ENCODE peak calls at places on chromosomes 3 and 15, in nine cellular contexts. One of them, this sample, is unnamed. For H3K4me1, the result is how much of the 10 kb centered on the place peaks cover.

GRCh38 chr3:171783086-171783485 is 27.2 kb downstream of the PLD1 start:
- DNase-seq in BE2C: no peak
- DNase-seq in psoas muscle: no peak
- DNase-seq in cardiac muscle cell: peak
- DNase-seq in neuronal stem cell: no peak
- DNase-seq in right lobe of liver: no peak
- DNase-seq in effector memory CD4-positive, alpha-beta T cell: no peak
- DNase-seq in A549: no peak
- DNase-seq in naive thymus-derived CD4-positive, alpha-beta T cell: no peak
- DNase-seq in this sample: no peak

GRCh38 chr15:32952901-32953889 is 235.4 kb downstream of the GREM1 start:
- DNase-seq in BE2C: no peak
- DNase-seq in psoas muscle: peak
- DNase-seq in cardiac muscle cell: peak
- DNase-seq in neuronal stem cell: no peak
- DNase-seq in right lobe of liver: no peak
- DNase-seq in effector memory CD4-positive, alpha-beta T cell: no peak
- DNase-seq in A549: no peak
- DNase-seq in naive thymus-derived CD4-positive, alpha-beta T cell: no peak
- DNase-seq in this sample: no peak

GRCh38 chr3:124764746-124765145 is 34.5 kb downstream of the UMPS start:
- DNase-seq in BE2C: no peak
- DNase-seq in psoas muscle: no peak
- DNase-seq in cardiac muscle cell: no peak
- DNase-seq in neuronal stem cell: no peak
- DNase-seq in right lobe of liver: no peak
- DNase-seq in effector memory CD4-positive, alpha-beta T cell: no peak
- DNase-seq in A549: no peak
- DNase-seq in naive thymus-derived CD4-positive, alpha-beta T cell: no peak
- DNase-seq in this sample: no peak

GRCh38 chr3:43638594-43639447 is 17.0 kb upstream of the ANO10 start:
- DNase-seq in BE2C: no peak
- DNase-seq in psoas muscle: no peak
- DNase-seq in cardiac muscle cell: no peak
- DNase-seq in neuronal stem cell: no peak
- DNase-seq in right lobe of liver: no peak
- DNase-seq in effector memory CD4-positive, alpha-beta T cell: no peak
- DNase-seq in A549: peak
- DNase-seq in naive thymus-derived CD4-positive, alpha-beta T cell: no peak
- DNase-seq in this sample: peak

GRCh38 chr3:193297421-193297820 is 56.4 kb downstream of the PLAAT1 start:
- DNase-seq in BE2C: no peak
- DNase-seq in psoas muscle: no peak
- DNase-seq in cardiac muscle cell: no peak
- DNase-seq in neuronal stem cell: no peak
- DNase-seq in right lobe of liver: no peak
- DNase-seq in effector memory CD4-positive, alpha-beta T cell: no peak
- DNase-seq in A549: no peak
- DNase-seq in naive thymus-derived CD4-positive, alpha-beta T cell: no peak
- DNase-seq in this sample: no peak

GRCh38 chr3:24342275-24342674 is 152.4 kb downstream of the THRB start:
- DNase-seq in BE2C: no peak
- DNase-seq in psoas muscle: no peak
- DNase-seq in cardiac muscle cell: no peak
- DNase-seq in neuronal stem cell: no peak
- DNase-seq in right lobe of liver: no peak
- DNase-seq in effector memory CD4-positive, alpha-beta T cell: no peak
- DNase-seq in A549: no peak
- DNase-seq in naive thymus-derived CD4-positive, alpha-beta T cell: no peak
- DNase-seq in this sample: no peak

GRCh38 chr15:85491663-85492062 is 111.3 kb downstream of the AKAP13 start:
- DNase-seq in BE2C: no peak
- DNase-seq in psoas muscle: no peak
- DNase-seq in cardiac muscle cell: no peak
- DNase-seq in neuronal stem cell: no peak
- DNase-seq in right lobe of liver: no peak
- DNase-seq in effector memory CD4-positive, alpha-beta T cell: no peak
- DNase-seq in A549: no peak
- DNase-seq in naive thymus-derived CD4-positive, alpha-beta T cell: no peak
- DNase-seq in this sample: no peak

GRCh38 chr3:31116651-31117050 is 222.2 kb upstream of the GADL1 start:
- DNase-seq in BE2C: no peak
- DNase-seq in psoas muscle: no peak
- DNase-seq in cardiac muscle cell: peak
- DNase-seq in neuronal stem cell: no peak
- DNase-seq in right lobe of liver: no peak
- DNase-seq in effector memory CD4-positive, alpha-beta T cell: no peak
- DNase-seq in A549: no peak
- DNase-seq in naive thymus-derived CD4-positive, alpha-beta T cell: no peak
- DNase-seq in this sample: no peak

GRCh38 chr3:119978554-119979208 is 115.6 kb downstream of the GSK3B start:
- DNase-seq in BE2C: no peak
- DNase-seq in psoas muscle: no peak
- DNase-seq in cardiac muscle cell: no peak
- DNase-seq in neuronal stem cell: no peak
- DNase-seq in right lobe of liver: no peak
- DNase-seq in effector memory CD4-positive, alpha-beta T cell: no peak
- DNase-seq in A549: no peak
- DNase-seq in naive thymus-derived CD4-positive, alpha-beta T cell: no peak
- DNase-seq in this sample: no peak

GRCh38 chr15:73994419-73994883 is at the start of gene PML:
- DNase-seq in BE2C: peak
- DNase-seq in psoas muscle: peak
- DNase-seq in cardiac muscle cell: peak
- DNase-seq in neuronal stem cell: peak
- DNase-seq in right lobe of liver: peak
- DNase-seq in effector memory CD4-positive, alpha-beta T cell: peak
- DNase-seq in A549: peak
- DNase-seq in naive thymus-derived CD4-positive, alpha-beta T cell: peak
- DNase-seq in this sample: peak

GRCh38 chr15:73996939-73997338 is 2.4 kb downstream of the PML start:
- DNase-seq in BE2C: no peak
- DNase-seq in psoas muscle: no peak
- DNase-seq in cardiac muscle cell: peak
- DNase-seq in neuronal stem cell: no peak
- DNase-seq in right lobe of liver: no peak
- DNase-seq in effector memory CD4-positive, alpha-beta T cell: no peak
- DNase-seq in A549: no peak
- DNase-seq in naive thymus-derived CD4-positive, alpha-beta T cell: peak
- DNase-seq in this sample: no peak

GRCh38 chr15:73994912-73995622 is 551 bp downstream of the PML start:
- DNase-seq in BE2C: no peak
- DNase-seq in psoas muscle: peak
- DNase-seq in cardiac muscle cell: peak
- DNase-seq in neuronal stem cell: no peak
- DNase-seq in right lobe of liver: peak
- DNase-seq in effector memory CD4-positive, alpha-beta T cell: no peak
- DNase-seq in A549: no peak
- DNase-seq in naive thymus-derived CD4-positive, alpha-beta T cell: peak
- DNase-seq in this sample: no peak

GRCh38 chr15:73997986-73998385 is 3.5 kb downstream of the PML start:
- DNase-seq in BE2C: no peak
- DNase-seq in psoas muscle: no peak
- DNase-seq in cardiac muscle cell: no peak
- DNase-seq in neuronal stem cell: no peak
- DNase-seq in right lobe of liver: no peak
- DNase-seq in effector memory CD4-positive, alpha-beta T cell: no peak
- DNase-seq in A549: no peak
- DNase-seq in naive thymus-derived CD4-positive, alpha-beta T cell: no peak
- DNase-seq in this sample: no peak

GRCh38 chr15:73996267-73996666 is 1.8 kb downstream of the PML start:
- DNase-seq in BE2C: no peak
- DNase-seq in psoas muscle: no peak
- DNase-seq in cardiac muscle cell: no peak
- DNase-seq in neuronal stem cell: no peak
- DNase-seq in right lobe of liver: no peak
- DNase-seq in effector memory CD4-positive, alpha-beta T cell: no peak
- DNase-seq in A549: no peak
- DNase-seq in naive thymus-derived CD4-positive, alpha-beta T cell: no peak
- DNase-seq in this sample: no peak
- H3K4me1 ChIP-seq in BE2C: under half
- H3K4me1 ChIP-seq in psoas muscle: under half
- H3K4me1 ChIP-seq in cardiac muscle cell: under half
- H3K4me1 ChIP-seq in neuronal stem cell: under half
- H3K4me1 ChIP-seq in right lobe of liver: under half
- H3K4me1 ChIP-seq in effector memory CD4-positive, alpha-beta T cell: under half
- H3K4me1 ChIP-seq in A549: under half
- H3K4me1 ChIP-seq in naive thymus-derived CD4-positive, alpha-beta T cell: under half
- H3K4me1 ChIP-seq in this sample: half or more

GRCh38 chr3:152380048-152380447 is 111.3 kb downstream of the MBNL1 start:
- DNase-seq in BE2C: no peak
- DNase-seq in psoas muscle: no peak
- DNase-seq in cardiac muscle cell: peak
- DNase-seq in neuronal stem cell: no peak
- DNase-seq in right lobe of liver: no peak
- DNase-seq in effector memory CD4-positive, alpha-beta T cell: no peak
- DNase-seq in A549: no peak
- DNase-seq in naive thymus-derived CD4-positive, alpha-beta T cell: no peak
- DNase-seq in this sample: no peak
- H3K4me1 ChIP-seq in BE2C: under half
- H3K4me1 ChIP-seq in psoas muscle: half or more
- H3K4me1 ChIP-seq in cardiac muscle cell: under half
- H3K4me1 ChIP-seq in neuronal stem cell: under half
- H3K4me1 ChIP-seq in right lobe of liver: under half
- H3K4me1 ChIP-seq in effector memory CD4-positive, alpha-beta T cell: under half
- H3K4me1 ChIP-seq in A549: half or more
- H3K4me1 ChIP-seq in naive thymus-derived CD4-positive, alpha-beta T cell: half or more
- H3K4me1 ChIP-seq in this sample: under half

GRCh38 chr3:127951276-127951675 is 36.2 kb downstream of the KBTBD12 start:
- DNase-seq in BE2C: no peak
- DNase-seq in psoas muscle: no peak
- DNase-seq in cardiac muscle cell: peak
- DNase-seq in neuronal stem cell: no peak
- DNase-seq in right lobe of liver: no peak
- DNase-seq in effector memory CD4-positive, alpha-beta T cell: no peak
- DNase-seq in A549: no peak
- DNase-seq in naive thymus-derived CD4-positive, alpha-beta T cell: no peak
- DNase-seq in this sample: no peak

GRCh38 chr3:127954642-127955041 is 39.6 kb downstream of the KBTBD12 start:
- DNase-seq in BE2C: no peak
- DNase-seq in psoas muscle: peak
- DNase-seq in cardiac muscle cell: no peak
- DNase-seq in neuronal stem cell: no peak
- DNase-seq in right lobe of liver: no peak
- DNase-seq in effector memory CD4-positive, alpha-beta T cell: no peak
- DNase-seq in A549: no peak
- DNase-seq in naive thymus-derived CD4-positive, alpha-beta T cell: no peak
- DNase-seq in this sample: no peak

GRCh38 chr3:127955680-127956079 is 40.6 kb downstream of the KBTBD12 start:
- DNase-seq in BE2C: no peak
- DNase-seq in psoas muscle: no peak
- DNase-seq in cardiac muscle cell: no peak
- DNase-seq in neuronal stem cell: no peak
- DNase-seq in right lobe of liver: no peak
- DNase-seq in effector memory CD4-positive, alpha-beta T cell: no peak
- DNase-seq in A549: no peak
- DNase-seq in naive thymus-derived CD4-positive, alpha-beta T cell: no peak
- DNase-seq in this sample: no peak

GRCh38 chr3:127953636-127954035 is 38.6 kb downstream of the KBTBD12 start:
- DNase-seq in BE2C: no peak
- DNase-seq in psoas muscle: no peak
- DNase-seq in cardiac muscle cell: peak
- DNase-seq in neuronal stem cell: no peak
- DNase-seq in right lobe of liver: no peak
- DNase-seq in effector memory CD4-positive, alpha-beta T cell: no peak
- DNase-seq in A549: no peak
- DNase-seq in naive thymus-derived CD4-positive, alpha-beta T cell: no peak
- DNase-seq in this sample: no peak

GRCh38 chr3:127953092-127953491 is 38.1 kb downstream of the KBTBD12 start:
- DNase-seq in BE2C: no peak
- DNase-seq in psoas muscle: no peak
- DNase-seq in cardiac muscle cell: no peak
- DNase-seq in neuronal stem cell: no peak
- DNase-seq in right lobe of liver: no peak
- DNase-seq in effector memory CD4-positive, alpha-beta T cell: no peak
- DNase-seq in A549: no peak
- DNase-seq in naive thymus-derived CD4-positive, alpha-beta T cell: no peak
- DNase-seq in this sample: no peak
- H3K4me1 ChIP-seq in BE2C: under half
- H3K4me1 ChIP-seq in psoas muscle: half or more
- H3K4me1 ChIP-seq in cardiac muscle cell: under half
- H3K4me1 ChIP-seq in neuronal stem cell: under half
- H3K4me1 ChIP-seq in right lobe of liver: under half
- H3K4me1 ChIP-seq in effector memory CD4-positive, alpha-beta T cell: under half
- H3K4me1 ChIP-seq in A549: under half
- H3K4me1 ChIP-seq in naive thymus-derived CD4-positive, alpha-beta T cell: under half
- H3K4me1 ChIP-seq in this sample: under half

GRCh38 chr15:58465070-58465469 is 33.3 kb downstream of the LIPC start:
- DNase-seq in BE2C: no peak
- DNase-seq in psoas muscle: no peak
- DNase-seq in cardiac muscle cell: no peak
- DNase-seq in neuronal stem cell: no peak
- DNase-seq in right lobe of liver: no peak
- DNase-seq in effector memory CD4-positive, alpha-beta T cell: no peak
- DNase-seq in A549: no peak
- DNase-seq in naive thymus-derived CD4-positive, alpha-beta T cell: no peak
- DNase-seq in this sample: no peak

GRCh38 chr15:58460872-58461271 is 29.1 kb downstream of the LIPC start:
- DNase-seq in BE2C: no peak
- DNase-seq in psoas muscle: no peak
- DNase-seq in cardiac muscle cell: no peak
- DNase-seq in neuronal stem cell: no peak
- DNase-seq in right lobe of liver: no peak
- DNase-seq in effector memory CD4-positive, alpha-beta T cell: no peak
- DNase-seq in A549: no peak
- DNase-seq in naive thymus-derived CD4-positive, alpha-beta T cell: no peak
- DNase-seq in this sample: no peak

GRCh38 chr15:58463815-58464697 is 32.3 kb downstream of the LIPC start:
- DNase-seq in BE2C: no peak
- DNase-seq in psoas muscle: no peak
- DNase-seq in cardiac muscle cell: no peak
- DNase-seq in neuronal stem cell: no peak
- DNase-seq in right lobe of liver: no peak
- DNase-seq in effector memory CD4-positive, alpha-beta T cell: no peak
- DNase-seq in A549: no peak
- DNase-seq in naive thymus-derived CD4-positive, alpha-beta T cell: no peak
- DNase-seq in this sample: no peak

GRCh38 chr15:58462547-58462946 is 30.8 kb downstream of the LIPC start:
- DNase-seq in BE2C: no peak
- DNase-seq in psoas muscle: no peak
- DNase-seq in cardiac muscle cell: no peak
- DNase-seq in neuronal stem cell: no peak
- DNase-seq in right lobe of liver: no peak
- DNase-seq in effector memory CD4-positive, alpha-beta T cell: no peak
- DNase-seq in A549: no peak
- DNase-seq in naive thymus-derived CD4-positive, alpha-beta T cell: no peak
- DNase-seq in this sample: peak

DNA sequence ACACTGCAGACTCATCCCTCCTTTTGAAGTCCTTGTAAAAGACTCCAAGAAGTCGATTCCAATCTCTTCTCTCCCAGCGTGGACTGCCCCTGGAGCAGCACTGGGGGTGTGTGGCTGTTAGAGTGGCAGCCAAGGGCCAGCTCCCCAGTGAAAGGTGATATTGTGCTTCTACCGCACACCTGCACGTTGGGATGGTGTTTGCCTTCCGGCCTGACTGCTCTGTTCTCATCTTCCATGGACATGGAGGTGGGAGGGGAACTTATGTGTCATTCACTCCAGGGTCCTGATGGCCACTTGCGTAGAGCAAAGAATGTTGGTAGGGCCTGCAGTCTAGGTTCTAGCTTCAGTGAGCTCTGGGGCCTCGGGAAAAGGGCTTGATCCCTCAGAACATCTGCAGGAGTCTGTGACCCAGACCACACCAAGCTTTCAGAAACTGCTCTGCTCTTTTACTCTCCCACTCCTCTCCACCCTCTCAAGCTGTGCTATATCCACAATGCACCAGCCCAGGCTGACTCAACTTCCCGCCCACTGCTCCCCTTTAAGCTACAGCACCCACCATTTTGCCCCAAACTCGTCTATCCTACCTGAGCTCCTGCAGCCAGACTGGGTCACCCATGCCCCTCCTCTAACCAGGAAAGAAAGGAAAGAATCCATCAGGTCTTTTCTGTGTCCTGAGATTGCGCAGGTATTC is 31.3 kb downstream of the LIPC start:
- DNase-seq in BE2C: no peak
- DNase-seq in psoas muscle: no peak
- DNase-seq in cardiac muscle cell: no peak
- DNase-seq in neuronal stem cell: no peak
- DNase-seq in right lobe of liver: no peak
- DNase-seq in effector memory CD4-positive, alpha-beta T cell: no peak
- DNase-seq in A549: no peak
- DNase-seq in naive thymus-derived CD4-positive, alpha-beta T cell: no peak
- DNase-seq in this sample: no peak
- H3K4me1 ChIP-seq in BE2C: under half
- H3K4me1 ChIP-seq in psoas muscle: under half
- H3K4me1 ChIP-seq in cardiac muscle cell: under half
- H3K4me1 ChIP-seq in neuronal stem cell: under half
- H3K4me1 ChIP-seq in right lobe of liver: under half
- H3K4me1 ChIP-seq in effector memory CD4-positive, alpha-beta T cell: under half
- H3K4me1 ChIP-seq in A549: under half
- H3K4me1 ChIP-seq in naive thymus-derived CD4-positive, alpha-beta T cell: under half
- H3K4me1 ChIP-seq in this sample: under half

This sample was measured in stomach.